ENCODE peak calls at places on chromosomes 7 and 10, in four cellular contexts. One of them, this sample, is unnamed.

GRCh38 chr7:12067156-12067831 is 143.8 kb upstream of the TMEM106B start:
- DNase-seq in WTC11: peak
- DNase-seq in K562: peak
- DNase-seq in HepG2: peak
- DNase-seq in this sample: peak

GRCh38 chr7:129989466-129989865 is 36.7 kb upstream of the UBE2H start:
- DNase-seq in WTC11: no peak
- DNase-seq in K562: no peak
- DNase-seq in HepG2: no peak
- DNase-seq in this sample: no peak

GRCh38 chr7:92758796-92759431 is 77.5 kb downstream of the CDK6 start:
- DNase-seq in WTC11: no peak
- DNase-seq in K562: no peak
- DNase-seq in HepG2: no peak
- DNase-seq in this sample: no peak

GRCh38 chr7:131431289-131431688 is 103.6 kb downstream of the MKLN1 start:
- DNase-seq in WTC11: no peak
- DNase-seq in K562: no peak
- DNase-seq in HepG2: no peak
- DNase-seq in this sample: no peak

GRCh38 chr7:128164955-128165670 is 76.0 kb upstream of the LEP start:
- DNase-seq in WTC11: no peak
- DNase-seq in K562: no peak
- DNase-seq in HepG2: no peak
- DNase-seq in this sample: no peak

GRCh38 chr10:68223535-68224165 is 8.3 kb downstream of the ATOH7 start:
- DNase-seq in WTC11: peak
- DNase-seq in K562: no peak
- DNase-seq in HepG2: peak
- DNase-seq in this sample: no peak

GRCh38 chr7:137078781-137079180 is 210.3 kb downstream of the CHRM2 start:
- DNase-seq in WTC11: no peak
- DNase-seq in K562: no peak
- DNase-seq in HepG2: no peak
- DNase-seq in this sample: no peak

GRCh38 chr7:105289704-105290103 is 99.0 kb downstream of the SRPK2 start:
- DNase-seq in WTC11: no peak
- DNase-seq in K562: no peak
- DNase-seq in HepG2: no peak
- DNase-seq in this sample: no peak

GRCh38 chr10:1121311-1121970 is 65.3 kb downstream of the WDR37 start:
- DNase-seq in WTC11: no peak
- DNase-seq in K562: no peak
- DNase-seq in HepG2: no peak
- DNase-seq in this sample: no peak

GRCh38 chr7:21128418-21128817 is 299.5 kb upstream of the SP4 start:
- DNase-seq in WTC11: no peak
- DNase-seq in K562: no peak
- DNase-seq in HepG2: no peak
- DNase-seq in this sample: no peak

GRCh38 chr7:129825005-129825553 is 127.7 kb downstream of the UBE2H start:
- DNase-seq in WTC11: peak
- DNase-seq in K562: peak
- DNase-seq in HepG2: peak
- DNase-seq in this sample: peak

GRCh38 chr7:130144632-130145171 is 60.5 kb downstream of the TMEM209 start:
- DNase-seq in WTC11: no peak
- DNase-seq in K562: no peak
- DNase-seq in HepG2: peak
- DNase-seq in this sample: peak

GRCh38 chr7:27082171-27082570 is 13.6 kb downstream of the HOXA1 start:
- DNase-seq in WTC11: no peak
- DNase-seq in K562: no peak
- DNase-seq in HepG2: no peak
- DNase-seq in this sample: no peak

GRCh38 chr7:74094224-74095095 is 10.9 kb downstream of the LIMK1 start:
- DNase-seq in WTC11: peak
- DNase-seq in K562: peak
- DNase-seq in HepG2: no peak
- DNase-seq in this sample: peak

GRCh38 chr7:121406866-121407439 is 10.8 kb upstream of the FAM3C start:
- DNase-seq in WTC11: no peak
- DNase-seq in K562: no peak
- DNase-seq in HepG2: peak
- DNase-seq in this sample: no peak

GRCh38 chr10:74888947-74889661 is 62.7 kb downstream of the KAT6B start:
- DNase-seq in WTC11: no peak
- DNase-seq in K562: no peak
- DNase-seq in HepG2: peak
- DNase-seq in this sample: no peak

GRCh38 chr7:690478-691360 is 35.8 kb upstream of the DNAAF5 start:
- DNase-seq in WTC11: peak
- DNase-seq in K562: no peak
- DNase-seq in HepG2: no peak
- DNase-seq in this sample: no peak
- TF ChIP-seq HMGXB4 in WTC11: no peak
- TF ChIP-seq HMGXB4 in K562: no peak
- TF ChIP-seq HMGXB4 in HepG2: no peak
- TF ChIP-seq HMGXB4 in this sample: no peak

GRCh38 chr7:108094375-108094774 is 35.8 kb downstream of the LAMB4 start:
- DNase-seq in WTC11: no peak
- DNase-seq in K562: no peak
- DNase-seq in HepG2: no peak
- DNase-seq in this sample: no peak

GRCh38 chr7:108093903-108094302 is 36.3 kb downstream of the LAMB4 start:
- DNase-seq in WTC11: no peak
- DNase-seq in K562: no peak
- DNase-seq in HepG2: no peak
- DNase-seq in this sample: no peak

GRCh38 chr7:108091461-108091831 is 38.7 kb downstream of the LAMB4 start:
- DNase-seq in WTC11: no peak
- DNase-seq in K562: peak
- DNase-seq in HepG2: peak
- DNase-seq in this sample: no peak

GRCh38 chr7:108094933-108095710 is 35.0 kb downstream of the LAMB4 start:
- DNase-seq in WTC11: no peak
- DNase-seq in K562: no peak
- DNase-seq in HepG2: peak
- DNase-seq in this sample: peak

DNA sequence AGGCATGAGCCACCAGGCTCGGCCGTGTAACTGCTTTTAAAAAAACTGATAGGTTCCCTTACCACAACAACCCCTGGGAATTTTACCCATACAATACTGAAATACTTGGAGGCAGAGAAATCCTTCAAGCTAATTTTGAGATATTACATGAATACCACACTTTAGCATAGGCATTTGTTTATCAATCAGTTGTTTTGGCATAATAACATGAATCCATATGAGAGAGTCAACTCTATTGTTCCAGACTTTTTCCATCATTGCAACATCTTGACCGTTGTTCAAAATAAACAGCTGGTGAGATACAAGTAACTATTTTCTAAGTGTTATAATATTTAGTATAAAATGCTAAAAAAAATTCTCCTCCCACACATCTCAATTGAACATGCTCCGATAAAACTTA is 36.8 kb downstream of the LAMB4 start:
- DNase-seq in WTC11: no peak
- DNase-seq in K562: no peak
- DNase-seq in HepG2: no peak
- DNase-seq in this sample: no peak
- TF ChIP-seq HMGXB4 in WTC11: no peak
- TF ChIP-seq HMGXB4 in K562: no peak
- TF ChIP-seq HMGXB4 in HepG2: no peak
- TF ChIP-seq HMGXB4 in this sample: no peak

DNA sequence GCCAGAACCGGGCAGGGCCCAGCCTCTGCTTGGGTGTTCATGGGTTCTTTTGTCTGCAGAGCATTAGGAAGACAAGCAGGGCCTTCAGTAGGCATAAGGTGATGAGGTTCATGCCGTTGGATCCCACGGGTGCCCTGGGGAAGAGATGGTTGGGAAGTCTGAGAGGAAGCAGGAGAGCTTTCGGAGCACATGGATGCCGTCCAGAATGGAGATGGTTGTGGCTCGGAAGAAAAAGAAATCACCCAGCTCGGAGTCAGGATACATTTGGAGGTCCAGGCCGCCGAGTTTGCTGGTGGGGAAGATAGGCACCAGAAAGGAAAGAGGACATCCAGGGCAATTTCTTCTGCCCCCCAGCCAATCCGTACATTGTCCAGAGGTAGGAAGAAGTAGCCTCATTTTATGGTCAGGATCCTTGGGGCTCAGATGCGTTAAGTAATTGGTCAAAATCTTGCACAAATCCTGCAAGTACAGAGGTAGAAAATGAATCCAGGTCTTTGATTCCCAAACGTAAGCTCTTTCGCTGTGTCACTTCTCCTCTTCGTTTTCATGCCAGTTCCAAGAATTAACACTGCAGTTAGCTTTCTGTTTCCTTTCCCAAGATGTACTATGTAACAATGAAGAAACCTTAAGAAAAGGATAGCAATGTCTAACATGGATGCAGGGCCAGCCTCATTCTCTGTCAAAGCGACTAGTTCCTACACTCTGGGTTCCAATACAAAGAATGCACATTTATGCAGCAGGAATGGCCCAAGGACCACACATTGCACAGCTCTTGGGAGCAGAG is 147.8 kb upstream of the KLF6 start:
- DNase-seq in WTC11: no peak
- DNase-seq in K562: no peak
- DNase-seq in HepG2: no peak
- DNase-seq in this sample: no peak
- TF ChIP-seq HMGXB4 in WTC11: no peak
- TF ChIP-seq HMGXB4 in K562: no peak
- TF ChIP-seq HMGXB4 in HepG2: no peak
- TF ChIP-seq HMGXB4 in this sample: no peak

DNA sequence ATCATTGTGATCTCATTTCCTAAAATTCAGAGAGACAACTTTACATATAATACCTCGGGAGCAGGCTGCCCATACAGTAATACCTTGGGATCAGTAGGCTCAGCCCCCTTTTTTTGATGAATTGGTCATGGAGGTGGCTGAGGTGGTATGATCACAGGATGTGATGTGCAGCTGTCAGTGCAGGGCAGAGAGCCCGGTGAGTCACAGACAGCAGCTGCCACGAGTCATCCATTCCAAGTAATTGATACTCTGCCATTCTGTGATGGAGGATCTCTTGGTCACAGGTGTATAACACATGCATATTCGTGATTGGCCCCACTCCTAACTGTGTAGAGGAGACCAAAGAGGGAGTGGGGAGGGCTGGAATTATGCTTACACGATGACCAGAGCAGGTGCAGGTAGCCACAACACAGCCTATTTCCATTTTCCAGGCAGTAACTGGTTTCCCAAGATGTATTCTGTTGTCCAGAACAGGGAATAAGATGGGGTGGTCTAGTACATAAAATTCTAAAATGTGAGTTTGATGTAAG is 14.1 kb downstream of the NRCAM start:
- DNase-seq in WTC11: no peak
- DNase-seq in K562: no peak
- DNase-seq in HepG2: no peak
- DNase-seq in this sample: peak
- TF ChIP-seq HMGXB4 in WTC11: no peak
- TF ChIP-seq HMGXB4 in K562: no peak
- TF ChIP-seq HMGXB4 in HepG2: no peak
- TF ChIP-seq HMGXB4 in this sample: no peak

DNA sequence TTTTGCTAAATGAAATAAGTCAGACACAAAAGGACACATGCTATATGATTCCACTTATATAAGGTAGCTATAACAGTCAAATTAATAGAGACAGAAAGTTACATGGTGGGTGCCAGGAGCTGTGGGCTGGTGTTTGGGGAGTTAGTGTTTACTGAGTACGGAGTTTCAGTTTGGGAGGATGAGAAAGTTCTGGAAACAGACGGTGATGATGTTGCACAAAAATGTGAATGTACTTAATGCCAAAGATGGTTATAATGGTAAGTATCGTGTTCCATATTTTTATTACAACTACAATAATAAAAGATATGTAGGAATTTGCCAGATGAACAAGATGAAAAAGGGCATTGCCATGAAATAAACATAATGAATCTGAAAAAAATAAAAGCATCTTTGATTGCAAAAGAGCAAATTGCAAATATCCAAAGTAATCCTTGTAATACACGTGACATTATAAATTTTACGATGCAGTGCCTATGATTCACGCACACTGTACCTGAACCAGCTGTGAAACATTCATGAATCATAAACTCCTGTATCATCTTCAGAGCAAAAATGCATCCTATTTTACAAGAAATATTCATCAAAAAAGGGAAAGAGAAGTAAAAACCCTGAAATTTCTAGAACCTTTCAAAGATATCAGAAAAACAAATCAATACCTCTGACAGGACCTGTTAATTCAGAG is 676.7 kb downstream of the PCDH15 start:
- DNase-seq in WTC11: no peak
- DNase-seq in K562: no peak
- DNase-seq in HepG2: no peak
- DNase-seq in this sample: no peak
- TF ChIP-seq HMGXB4 in WTC11: no peak
- TF ChIP-seq HMGXB4 in K562: no peak
- TF ChIP-seq HMGXB4 in HepG2: no peak
- TF ChIP-seq HMGXB4 in this sample: no peak

This sample was measured in A549.